ENCODE peak calls at places on chromosomes 4 and X, in four cellular contexts. R is HepG2, P is AG09319, V is NCI-H345. W is an unnamed sample.

GRCh38 chr4:87557348-87557747 is 28.2 kb upstream of the SPARCL1 start:
- DNase-seq in P (no peak), R (no peak), V (no peak), W (no peak)

GRCh38 chr4:83889802-83890201 is 353.9 kb downstream of the GPAT3 start:
- DNase-seq in R (no peak), P (no peak), V (no peak), W (no peak)

GRCh38 chr4:131526686-131527085 is 1622.4 kb upstream of the PCDH10 start:
- DNase-seq in V (no peak), P (no peak), R (no peak), W (no peak)

GRCh38 chrX:107672955-107673378 is 44.7 kb downstream of the PRPS1 start:
- DNase-seq in P (no peak), V (peak; percentile 54), R (peak; percentile 28), W (peak; percentile 5)

GRCh38 chr4:156958276-156959074 is 13.1 kb downstream of the PDGFC start:
- DNase-seq in V (no peak), P (no peak), R (no peak), W (no peak)

GRCh38 chrX:34901761-34902160 is 40.8 kb upstream of the FAM47B start:
- DNase-seq in V (no peak), P (no peak), R (no peak), W (no peak)

GRCh38 chrX:122134291-122134690 is 1049.8 kb upstream of the GRIA3 start:
- DNase-seq in P (no peak), R (no peak), V (no peak), W (peak; percentile 1)

GRCh38 chrX:140709421-140709846 is at the start of gene LINC00632:
- DNase-seq in V (no peak), P (no peak), R (no peak), W (no peak)

W was measured in BJ.